ENCODE peak calls at places on chromosomes 12 and 14, in five cellular contexts. A, T, G, J and U are unnamed samples.

GRCh38 chr14:101508948-101509729 is 52.2 kb upstream of the DIO3 start:
- DNase-seq in A (no peak), T (peak), G (no peak), J (peak), U (peak)

GRCh38 chr12:68175566-68176033 is 16.1 kb upstream of the IFNG start:
- DNase-seq in A (no peak), T (no peak), G (no peak), J (no peak), U (no peak)

GRCh38 chr12:110677206-110677911 is 11.6 kb downstream of the HVCN1 start:
- DNase-seq in A (no peak), T (no peak), G (no peak), J (no peak), U (no peak)

GRCh38 chr12:100741084-100741711 is 53.4 kb upstream of the ANO4 start:
- DNase-seq in A (peak), T (no peak), G (peak), J (no peak), U (no peak)

GRCh38 chr12:108446766-108447165 is 68.3 kb upstream of the FICD start:
- DNase-seq in A (peak), T (no peak), G (no peak), J (no peak), U (no peak)

GRCh38 chr12:97022831-97023230 is 115.8 kb downstream of the NEDD1 start:
- DNase-seq in A (no peak), T (no peak), G (no peak), J (no peak), U (no peak)

GRCh38 chr12:96198970-96199369 is 4.8 kb downstream of the ELK3 start:
- DNase-seq in A (peak), T (no peak), G (no peak), J (no peak), U (no peak)

GRCh38 chr14:92719890-92720323 is 28.5 kb downstream of the LGMN start:
- DNase-seq in A (peak), T (no peak), G (no peak), J (no peak), U (no peak)

GRCh38 chr12:54759751-54760150 is 94.6 kb upstream of the MUCL1 start:
- DNase-seq in A (peak), T (no peak), G (peak), J (no peak), U (no peak)

GRCh38 chr14:53010193-53010592 is 59.3 kb upstream of the FERMT2 start:
- DNase-seq in A (no peak), T (no peak), G (no peak), J (no peak), U (no peak)

GRCh38 chr14:53016919-53017318 is 66.1 kb upstream of the FERMT2 start:
- DNase-seq in A (no peak), T (no peak), G (no peak), J (no peak), U (no peak)

GRCh38 chr14:53016491-53016890 is 65.6 kb upstream of the FERMT2 start:
- DNase-seq in A (peak), T (no peak), G (no peak), J (no peak), U (no peak)

GRCh38 chr14:53006931-53007330 is 56.1 kb upstream of the FERMT2 start:
- DNase-seq in A (no peak), T (no peak), G (no peak), J (no peak), U (no peak)

DNA sequence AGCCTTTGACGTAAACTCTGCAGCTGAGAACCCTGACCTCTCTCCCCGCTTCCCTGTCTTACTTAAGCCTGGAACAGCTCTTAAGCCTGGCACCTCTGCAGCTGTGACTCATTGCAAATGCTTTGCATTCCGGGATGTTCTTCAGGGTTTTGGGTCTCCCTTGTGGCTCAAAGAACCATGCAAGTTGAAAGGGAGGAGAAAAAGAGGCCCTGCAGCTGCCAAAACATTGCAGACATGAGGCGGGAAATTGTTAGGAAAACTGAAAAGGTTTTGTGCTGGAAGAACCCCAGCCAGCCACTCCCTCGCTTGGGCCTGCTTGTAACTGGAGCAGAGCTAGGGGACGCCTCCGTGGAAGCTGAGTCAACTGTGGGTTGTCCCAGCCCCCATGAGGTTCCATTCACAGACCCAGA is 60.2 kb upstream of the FERMT2 start:
- DNase-seq in A (peak), T (peak), G (peak), J (no peak), U (peak)
- TF ChIP-seq CTCF in A (no peak), T (no peak), G (peak), J (no peak), U (peak)

DNA sequence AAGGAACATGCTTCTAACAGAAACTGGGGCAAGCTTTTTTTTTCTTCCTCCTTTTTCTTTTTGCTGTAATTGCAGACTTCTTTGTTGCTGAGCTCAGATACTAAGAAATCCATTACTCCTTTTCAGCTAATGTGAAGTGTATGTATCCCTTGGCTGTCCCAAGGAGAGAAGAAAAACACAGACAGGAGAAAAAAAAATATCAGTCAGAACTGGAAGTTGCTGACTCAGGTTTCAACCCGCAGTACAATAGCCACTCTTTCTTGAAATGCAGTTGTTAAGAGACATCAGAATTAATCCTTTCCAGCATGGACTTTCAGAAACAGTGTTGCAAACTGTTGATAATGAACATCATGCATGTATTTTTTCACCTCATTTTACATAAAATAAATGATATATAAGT is 1248.5 kb downstream of the LRFN5 start:
- DNase-seq in A (peak), T (no peak), G (no peak), J (no peak), U (no peak)
- TF ChIP-seq CTCF in A (no peak), T (no peak), G (no peak), J (no peak), U (no peak)

GRCh38 chr12:60148831-60149230 is 553.0 kb downstream of the SLC16A7 start:
- DNase-seq in A (peak), T (no peak), G (no peak), J (no peak), U (no peak)

GRCh38 chr12:60148109-60148508 is 552.3 kb downstream of the SLC16A7 start:
- DNase-seq in A (peak), T (no peak), G (no peak), J (no peak), U (no peak)

DNA sequence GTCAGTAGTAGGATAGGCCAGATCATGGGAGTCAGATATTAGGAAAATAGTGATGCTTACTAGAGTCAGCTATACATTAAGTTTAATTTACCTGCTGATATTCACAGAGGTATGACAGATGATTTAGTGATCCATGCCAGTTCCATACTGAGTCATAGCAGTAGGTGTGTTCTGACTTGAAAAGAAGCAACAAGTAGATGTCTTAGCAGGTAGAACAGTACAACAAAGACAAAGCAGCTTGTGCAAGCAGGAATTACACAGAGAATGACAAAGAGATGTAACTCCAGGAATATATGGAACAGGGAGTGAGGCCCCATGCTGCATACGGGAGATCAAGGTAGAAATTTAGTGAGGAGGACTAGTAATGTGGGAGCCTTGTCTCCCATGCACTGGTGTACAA is 556.9 kb downstream of the SLC16A7 start:
- DNase-seq in A (no peak), T (no peak), G (no peak), J (no peak), U (no peak)
- TF ChIP-seq CTCF in A (no peak), T (no peak), G (no peak), J (no peak), U (no peak)

GRCh38 chr12:75611041-75611440 is 99.6 kb upstream of the KRR1 start:
- DNase-seq in A (no peak), T (no peak), G (no peak), J (no peak), U (no peak)
- TF ChIP-seq CTCF in A (no peak), T (no peak), G (no peak), J (no peak), U (no peak)

GRCh38 chr14:64040044-64040443 is 187.2 kb downstream of the SYNE2 start:
- DNase-seq in A (peak), T (no peak), G (no peak), J (no peak), U (no peak)
- TF ChIP-seq CTCF in A (peak), T (no peak), G (peak), J (no peak), U (peak)

GRCh38 chr12:24012528-24012927 is 63.1 kb upstream of the SOX5 start:
- DNase-seq in A (peak), T (no peak), G (no peak), J (no peak), U (no peak)
- TF ChIP-seq CTCF in A (peak), T (no peak), G (peak), J (no peak), U (peak)

GRCh38 chr14:64841121-64841611 is 38.5 kb downstream of the SPTB start:
- DNase-seq in A (peak), T (no peak), G (peak), J (no peak), U (no peak)
- TF ChIP-seq CTCF in A (peak), T (no peak), G (peak), J (no peak), U (peak)